ENCODE peak calls at places on chromosomes 3 and 15, in seven cellular contexts. L, K, P, W, C, I and D are unnamed samples.

GRCh38 chr15:39127925-39128617 is 452.8 kb upstream of the THBS1 start:
- DNase-seq in L (no peak), K (peak), P (peak), W (no peak), C (peak), I (peak), D (no peak)

GRCh38 chr3:72597756-72598195 is 250.5 kb downstream of the SHQ1 start:
- DNase-seq in L (no peak), K (no peak), P (no peak), W (no peak), C (peak), I (peak), D (no peak)

GRCh38 chr3:187966636-187967035 is 187.3 kb upstream of the LPP start:
- DNase-seq in L (no peak), K (no peak), P (no peak), W (no peak), C (no peak), I (no peak), D (no peak)

GRCh38 chr15:55993111-55993803 is at the start of gene NEDD4:
- DNase-seq in L (peak), K (peak), P (peak), W (peak), C (peak), I (peak), D (peak)

GRCh38 chr15:61367953-61368352 is 138.9 kb upstream of the RORA start:
- DNase-seq in L (no peak), K (no peak), P (no peak), W (no peak), C (no peak), I (peak), D (no peak)

GRCh38 chr15:100106732-100107131 is 235.0 kb downstream of the ADAMTS17 start:
- DNase-seq in L (no peak), K (no peak), P (no peak), W (no peak), C (no peak), I (no peak), D (no peak)

GRCh38 chr15:52336530-52336929 is 40.9 kb upstream of the MYO5C start:
- DNase-seq in L (no peak), K (no peak), P (no peak), W (peak), C (no peak), I (no peak), D (no peak)

GRCh38 chr15:50791537-50791885 is 26.0 kb upstream of the SPPL2A start:
- DNase-seq in L (no peak), K (no peak), P (no peak), W (peak), C (no peak), I (no peak), D (no peak)

GRCh38 chr3:52248816-52249547 is 3.4 kb downstream of the PPM1M start:
- DNase-seq in L (no peak), K (no peak), P (no peak), W (peak), C (peak), I (no peak), D (no peak)

GRCh38 chr3:129988429-129988828 is 13.9 kb downstream of the TRH start:
- DNase-seq in L (no peak), K (no peak), P (no peak), W (no peak), C (no peak), I (no peak), D (no peak)

GRCh38 chr3:151382671-151383070 is 1.9 kb downstream of the P2RY12 start:
- DNase-seq in L (no peak), K (no peak), P (no peak), W (no peak), C (no peak), I (no peak), D (no peak)

DNA sequence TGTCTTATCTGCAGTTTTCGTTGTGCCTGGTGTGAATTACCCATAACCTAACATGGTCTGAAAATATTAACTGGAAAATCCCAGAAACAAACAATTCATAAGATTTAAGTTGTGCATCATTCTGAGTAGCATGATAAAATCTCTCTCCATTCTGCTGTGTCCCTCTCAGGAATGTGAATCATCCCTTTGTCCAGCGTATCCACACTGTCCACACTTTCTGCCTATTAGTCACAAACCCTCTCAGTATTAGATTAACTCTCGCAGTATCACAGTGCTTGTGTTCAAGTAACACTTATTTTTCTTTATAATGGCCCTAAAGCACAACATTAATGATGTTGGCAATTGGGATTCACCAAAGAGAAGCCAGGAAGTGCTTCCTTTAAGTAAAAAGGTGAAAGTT is 203.2 kb downstream of the CGGBP1 start:
- DNase-seq in L (no peak), K (no peak), P (no peak), W (no peak), C (peak), I (peak), D (no peak)
- TF ChIP-seq CTCF in L (no peak), K (no peak), P (no peak), W (no peak), C (no peak), I (no peak), D (no peak)

DNA sequence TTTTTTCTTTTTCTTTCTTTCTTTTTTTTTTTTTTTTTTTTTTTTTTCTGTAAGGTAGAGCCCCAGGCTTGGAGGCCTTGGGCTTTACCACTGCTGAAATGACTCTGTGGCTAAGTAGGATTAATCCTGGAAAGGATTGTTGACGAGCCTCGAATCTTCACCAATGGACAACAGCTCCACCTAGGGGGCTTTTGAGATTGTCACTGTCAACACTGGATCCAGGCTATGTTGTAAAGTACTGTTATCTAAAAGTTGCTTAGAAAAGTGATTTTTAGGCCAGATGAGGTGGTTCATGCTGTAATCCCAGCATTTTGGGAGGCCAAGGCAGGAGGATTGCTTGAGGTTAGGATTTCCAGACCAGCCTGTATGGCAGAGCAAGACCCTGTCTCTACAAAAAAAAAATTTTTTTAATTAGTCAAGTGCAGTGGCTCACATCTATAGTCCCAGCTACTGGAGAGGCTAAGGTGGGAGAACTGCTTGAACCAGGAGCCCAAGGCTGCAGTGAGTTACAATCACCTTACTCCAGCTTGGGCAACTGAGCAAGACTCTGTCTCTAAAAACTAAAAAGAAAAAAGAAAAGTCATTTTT is 41.6 kb downstream of the KLHL18 start:
- DNase-seq in L (peak), K (peak), P (peak), W (no peak), C (peak), I (peak), D (peak)
- TF ChIP-seq CTCF in L (peak), K (peak), P (peak), W (peak), C (peak), I (peak), D (peak)

GRCh38 chr3:59143447-59143846 is 93.6 kb upstream of the CFAP20DC start:
- DNase-seq in L (no peak), K (no peak), P (no peak), W (no peak), C (no peak), I (peak), D (no peak)
- TF ChIP-seq CTCF in L (no peak), K (no peak), P (no peak), W (no peak), C (no peak), I (peak), D (peak)

GRCh38 chr15:76996526-76997401 is 1.8 kb downstream of the PSTPIP1 start:
- DNase-seq in L (no peak), K (no peak), P (no peak), W (no peak), C (no peak), I (no peak), D (no peak)
- TF ChIP-seq CTCF in L (no peak), K (no peak), P (no peak), W (no peak), C (no peak), I (no peak), D (no peak)

DNA sequence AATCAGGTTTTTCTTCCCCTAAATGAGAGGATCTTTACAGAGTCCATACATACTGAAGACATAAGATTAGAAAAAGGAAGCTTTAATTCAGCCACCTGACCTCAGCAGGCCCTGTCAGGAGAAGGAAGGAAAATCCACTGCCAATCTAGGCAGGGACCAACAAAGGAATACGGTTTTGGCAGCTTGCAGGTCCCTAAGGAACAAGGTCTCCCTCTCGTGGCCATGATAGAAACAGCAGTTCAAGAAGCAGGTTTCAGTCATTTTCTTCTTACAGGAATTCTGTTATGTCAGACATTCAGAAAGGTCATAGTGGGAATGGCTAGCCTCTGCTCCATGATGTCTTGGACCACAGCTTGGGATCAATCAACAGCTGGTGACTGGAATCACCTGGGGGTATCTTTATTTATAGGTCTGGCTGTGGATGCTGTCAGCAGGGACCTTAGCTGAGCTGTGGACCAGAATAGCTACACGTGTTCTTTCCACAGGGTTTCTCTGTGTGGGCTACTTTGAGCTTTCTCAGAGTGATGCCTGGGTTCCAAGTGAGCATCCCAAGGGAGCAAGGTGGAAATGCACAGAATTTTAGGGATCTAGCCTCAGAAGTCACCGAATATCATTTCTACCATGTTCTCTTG is 9.4 kb upstream of the CMSS1 start:
- DNase-seq in L (peak), K (peak), P (peak), W (no peak), C (peak), I (peak), D (peak)
- TF ChIP-seq CTCF in L (peak), K (peak), P (peak), W (peak), C (peak), I (peak), D (peak)

DNA sequence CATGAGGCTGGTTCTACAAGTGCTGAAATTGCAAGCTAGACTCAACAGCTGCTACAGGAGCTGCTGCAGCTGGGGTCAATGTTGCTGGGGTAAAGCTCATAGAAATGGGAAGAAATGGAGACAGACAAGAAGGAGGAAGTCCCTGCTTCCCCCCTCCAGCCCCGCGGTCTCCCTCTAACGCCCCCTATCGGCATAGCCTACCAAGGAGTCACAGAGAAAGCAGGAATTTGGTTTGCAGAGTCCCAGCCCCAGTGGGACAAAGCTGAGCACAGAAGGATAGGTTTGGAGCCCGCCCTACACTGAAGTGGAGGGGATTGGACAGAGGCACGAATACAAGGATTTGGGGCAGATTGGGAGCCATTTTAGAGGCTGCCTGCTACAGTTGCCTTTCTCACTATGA is 176.9 kb upstream of the ANKRD28 start:
- DNase-seq in L (no peak), K (no peak), P (no peak), W (no peak), C (peak), I (no peak), D (no peak)
- TF ChIP-seq CTCF in L (peak), K (peak), P (no peak), W (no peak), C (peak), I (no peak), D (peak)

GRCh38 chr3:81308296-81308695 is 453.1 kb downstream of the GBE1 start:
- DNase-seq in L (no peak), K (no peak), P (no peak), W (no peak), C (no peak), I (no peak), D (no peak)

GRCh38 chr3:81302045-81302444 is 459.4 kb downstream of the GBE1 start:
- DNase-seq in L (no peak), K (peak), P (no peak), W (no peak), C (peak), I (peak), D (peak)

GRCh38 chr3:81303326-81303725 is 458.1 kb downstream of the GBE1 start:
- DNase-seq in L (no peak), K (no peak), P (no peak), W (no peak), C (no peak), I (no peak), D (no peak)

GRCh38 chr3:81311321-81311720 is 450.1 kb downstream of the GBE1 start:
- DNase-seq in L (no peak), K (no peak), P (no peak), W (no peak), C (no peak), I (no peak), D (no peak)

DNA sequence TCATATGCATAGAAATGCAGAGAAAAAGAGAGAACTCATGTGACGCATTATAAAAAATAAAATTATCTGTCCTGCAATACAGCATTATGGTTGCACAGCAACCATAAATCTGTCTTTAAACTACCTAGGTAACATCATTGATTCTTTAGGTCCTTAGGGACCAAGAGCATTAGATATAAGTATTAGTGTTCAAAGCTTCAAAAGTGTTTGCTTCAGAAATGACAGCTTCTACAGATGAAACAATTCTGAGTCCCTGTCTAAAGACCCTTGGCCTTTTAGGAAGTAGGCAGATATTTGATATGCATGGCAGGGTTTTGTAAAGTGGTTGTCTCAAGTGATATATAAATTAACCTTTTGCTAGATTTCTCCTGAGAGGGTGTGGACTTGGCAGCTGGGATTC is 454.2 kb downstream of the GBE1 start:
- DNase-seq in L (no peak), K (no peak), P (no peak), W (no peak), C (no peak), I (no peak), D (no peak)
- TF ChIP-seq CTCF in L (no peak), K (no peak), P (no peak), W (no peak), C (no peak), I (no peak), D (no peak)